ENCODE peak calls at places on chromosomes 3 and 15, in six cellular contexts. A is GM12878, Z is neuronal stem cell, M is GM23338, L is neural progenitor cell, I is sigmoid colon. S is an unnamed sample. For H3K36me3, the result is how much of the 10 kb centered on the place peaks cover.

GRCh38 chr3:58355174-58355573 is 22.5 kb downstream of the PXK start:
- DNase-seq in A (no peak), Z (no peak), M (no peak), L (no peak), I (no peak), S (no peak)

GRCh38 chr3:901953-902778 is 190.7 kb upstream of the CNTN6 start:
- DNase-seq in A (no peak), Z (no peak), M (peak), L (no peak), I (no peak), S (no peak)

GRCh38 chr3:46943237-46944187 is 33.0 kb downstream of the CCDC12 start:
- DNase-seq in A (no peak), Z (no peak), M (no peak), L (no peak), I (no peak), S (peak)

GRCh38 chr15:69664572-69665326 is 212.1 kb downstream of the RPLP1 start:
- DNase-seq in A (no peak), Z (no peak), M (no peak), L (no peak), I (no peak), S (no peak)

GRCh38 chr15:99423186-99424130 is 142.3 kb upstream of the MEF2A start:
- DNase-seq in A (no peak), Z (no peak), M (no peak), L (no peak), I (peak), S (no peak)

GRCh38 chr3:133464573-133464972 is 64.7 kb downstream of the BFSP2 start:
- DNase-seq in A (no peak), Z (no peak), M (no peak), L (peak), I (no peak), S (no peak)

GRCh38 chr3:17491601-17492000 is 250.8 kb downstream of the TBC1D5 start:
- DNase-seq in A (no peak), Z (no peak), M (no peak), L (no peak), I (no peak), S (no peak)

GRCh38 chr15:26260517-26261133 is 397.5 kb upstream of the ATP10A start:
- DNase-seq in A (no peak), Z (peak), M (peak), L (peak), I (no peak), S (no peak)

GRCh38 chr15:74983725-74984231 is 11.6 kb upstream of the SCAMP5 start:
- DNase-seq in A (peak), Z (no peak), M (no peak), L (no peak), I (no peak), S (no peak)

GRCh38 chr3:68919000-68919399 is 13.3 kb downstream of the TAFA4 start:
- DNase-seq in A (no peak), Z (no peak), M (peak), L (peak), I (no peak), S (no peak)

GRCh38 chr15:66849393-66849745 is 147.3 kb downstream of the SMAD6 start:
- DNase-seq in A (no peak), Z (no peak), M (no peak), L (no peak), I (no peak), S (no peak)

GRCh38 chr3:17935217-17935616 is 192.8 kb upstream of the TBC1D5 start:
- DNase-seq in A (no peak), Z (no peak), M (no peak), L (no peak), I (no peak), S (no peak)

GRCh38 chr3:139301183-139301582 is 42.6 kb upstream of the MRPS22 start:
- DNase-seq in A (no peak), Z (no peak), M (no peak), L (no peak), I (no peak), S (no peak)

GRCh38 chr15:62928996-62929350 is 113.6 kb upstream of the TPM1 start:
- DNase-seq in A (no peak), Z (no peak), M (no peak), L (no peak), I (no peak), S (no peak)

GRCh38 chr15:33722005-33722672 is 246.2 kb upstream of the CHRM5 start:
- DNase-seq in A (peak), Z (no peak), M (no peak), L (no peak), I (no peak), S (no peak)

GRCh38 chr3:23815879-23816278 is 10.1 kb downstream of the UBE2E1 start:
- DNase-seq in A (no peak), Z (no peak), M (no peak), L (no peak), I (no peak), S (no peak)

GRCh38 chr3:79729096-79729495 is 38.7 kb downstream of the ROBO1 start:
- DNase-seq in A (no peak), Z (no peak), M (no peak), L (no peak), I (no peak), S (no peak)

GRCh38 chr3:31364711-31365110 is 168.0 kb upstream of the STT3B start:
- DNase-seq in A (no peak), Z (no peak), M (no peak), L (no peak), I (no peak), S (no peak)

GRCh38 chr3:171028025-171028778 is 1.7 kb upstream of the SLC2A2 start:
- DNase-seq in A (no peak), Z (peak), M (peak), L (peak), I (peak), S (peak)

GRCh38 chr3:167733961-167734497 is 663 bp downstream of the PDCD10 start:
- DNase-seq in A (no peak), Z (no peak), M (no peak), L (peak), I (no peak), S (no peak)

GRCh38 chr3:127678315-127678599 is 5.5 kb downstream of the ABTB1 start:
- DNase-seq in A (no peak), Z (no peak), M (no peak), L (no peak), I (no peak), S (no peak)

GRCh38 chr3:154885016-154885415 is 195.1 kb upstream of the MME start:
- DNase-seq in A (no peak), Z (no peak), M (no peak), L (no peak), I (no peak), S (no peak)

GRCh38 chr15:92625297-92625980 is 30.1 kb downstream of the FAM174B start:
- DNase-seq in A (peak), Z (no peak), M (no peak), L (no peak), I (no peak), S (no peak)

GRCh38 chr15:72353266-72353665 is 22.5 kb downstream of the HEXA start:
- DNase-seq in A (no peak), Z (no peak), M (no peak), L (no peak), I (no peak), S (no peak)
- H3K36me3 ChIP-seq in A (under half), Z (half or more), M (under half), L (under half), I (under half), S (under half)

DNA sequence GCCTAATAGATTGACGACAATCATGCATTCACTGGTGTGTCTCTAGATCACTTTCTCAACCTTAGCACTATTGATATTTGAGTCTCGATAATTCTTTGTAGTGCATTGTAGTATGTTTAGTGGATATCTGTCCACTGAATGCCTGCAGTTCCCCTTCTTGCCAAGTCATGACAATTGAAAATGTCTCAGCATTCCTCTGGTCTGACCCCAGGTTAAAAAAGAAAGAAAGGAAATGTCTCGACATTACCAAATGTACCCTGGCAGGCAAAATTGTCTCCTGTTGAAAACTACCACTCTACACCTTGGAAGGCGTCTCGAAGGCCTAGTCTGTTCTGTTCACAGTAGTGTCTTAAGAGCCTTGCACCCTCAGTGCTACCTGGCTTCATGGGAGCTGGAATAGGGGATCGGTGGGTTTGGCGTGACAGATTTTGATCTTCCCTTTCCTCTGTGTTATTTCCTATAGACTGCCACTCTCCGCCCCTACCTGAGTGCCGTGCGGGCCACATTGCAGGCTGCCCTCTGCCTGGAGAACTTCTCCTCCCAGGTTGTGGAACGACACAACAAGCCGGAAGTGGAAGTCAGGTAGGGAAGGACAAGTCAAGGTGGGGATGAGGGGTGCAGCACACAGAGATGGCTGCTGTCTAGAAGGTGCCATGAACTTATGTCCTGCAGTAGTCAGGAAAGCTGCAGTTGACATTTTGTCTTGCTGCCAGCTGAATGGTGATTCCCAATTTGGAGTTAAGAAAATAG is 4.5 kb downstream of the ARPC4 start:
- DNase-seq in A (no peak), Z (no peak), M (no peak), L (no peak), I (no peak), S (no peak)
- H3K36me3 ChIP-seq in A (under half), Z (half or more), M (under half), L (under half), I (under half), S (under half)

GRCh38 chr15:88906551-88906950 is 6.6 kb downstream of the MFGE8 start:
- DNase-seq in A (no peak), Z (no peak), M (no peak), L (no peak), I (peak), S (no peak)
- H3K36me3 ChIP-seq in A (under half), Z (half or more), M (half or more), L (under half), I (under half), S (under half)

GRCh38 chr15:40389824-40390595 is 7.5 kb downstream of the KNSTRN start:
- DNase-seq in A (no peak), Z (no peak), M (no peak), L (no peak), I (no peak), S (no peak)
- H3K36me3 ChIP-seq in A (under half), Z (half or more), M (half or more), L (half or more), I (under half), S (under half)

GRCh38 chr3:194305356-194306108 is 45.6 kb downstream of the CPN2 start:
- DNase-seq in A (no peak), Z (no peak), M (peak), L (no peak), I (peak), S (no peak)
- H3K36me3 ChIP-seq in A (under half), Z (under half), M (under half), L (under half), I (under half), S (under half)

GRCh38 chr15:100703671-100704070 is 101.3 kb downstream of the ASB7 start:
- DNase-seq in A (peak), Z (no peak), M (no peak), L (no peak), I (no peak), S (no peak)
- H3K36me3 ChIP-seq in A (under half), Z (under half), M (under half), L (under half), I (under half), S (under half)

GRCh38 chr3:10386121-10386520 is 65.2 kb upstream of the SEC13 start:
- DNase-seq in A (no peak), Z (no peak), M (no peak), L (no peak), I (no peak), S (no peak)

GRCh38 chr3:10383850-10384248 is 62.9 kb upstream of the SEC13 start:
- DNase-seq in A (no peak), Z (no peak), M (no peak), L (no peak), I (no peak), S (no peak)

GRCh38 chr3:10387881-10388621 is 67.1 kb upstream of the SEC13 start:
- DNase-seq in A (no peak), Z (peak), M (peak), L (no peak), I (no peak), S (no peak)

GRCh38 chr3:10382892-10383849 is 62.3 kb upstream of the SEC13 start:
- DNase-seq in A (no peak), Z (no peak), M (no peak), L (no peak), I (no peak), S (no peak)

DNA sequence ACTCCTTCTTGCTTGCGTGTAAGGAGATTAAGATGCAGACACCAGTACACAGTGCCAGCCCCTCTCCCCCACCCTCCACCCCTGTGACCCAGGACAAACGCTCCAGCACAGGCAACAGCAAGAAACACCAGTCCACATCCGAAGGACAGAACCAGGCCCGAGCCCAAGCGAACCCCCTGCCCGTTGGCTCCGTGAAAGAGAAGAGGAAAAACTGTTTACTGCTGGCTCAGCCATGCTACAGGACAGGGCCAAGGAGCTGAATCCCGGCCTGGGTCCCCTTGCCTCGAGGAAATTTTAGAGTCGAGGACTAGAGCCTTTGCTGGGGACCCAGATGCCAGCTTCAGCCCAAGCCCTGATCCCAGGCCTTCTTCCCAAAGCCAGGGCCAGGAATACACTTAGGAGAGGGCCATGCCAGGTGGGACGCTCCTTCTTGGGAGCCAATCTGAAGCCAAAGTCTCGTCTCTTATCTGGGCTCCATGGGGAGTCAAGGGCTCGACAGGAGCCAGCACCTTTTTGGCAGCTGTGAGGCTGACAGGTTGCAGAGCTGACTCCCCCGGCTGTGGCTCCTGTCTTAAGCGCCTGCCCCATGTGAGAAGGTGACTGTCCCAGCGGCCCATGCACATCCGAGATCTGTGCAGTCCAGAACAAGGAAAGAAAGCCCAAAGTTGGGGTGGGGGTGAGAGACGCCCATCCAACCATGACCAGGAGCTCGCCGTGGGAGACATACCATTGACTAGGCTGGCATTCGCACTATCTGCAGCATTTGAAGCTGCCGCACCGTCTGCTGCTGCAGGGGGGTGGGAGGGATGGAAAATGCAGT is 63.8 kb upstream of the SEC13 start:
- DNase-seq in A (no peak), Z (no peak), M (no peak), L (no peak), I (no peak), S (no peak)
- H3K36me3 ChIP-seq in A (under half), Z (under half), M (under half), L (under half), I (under half), S (under half)

DNA sequence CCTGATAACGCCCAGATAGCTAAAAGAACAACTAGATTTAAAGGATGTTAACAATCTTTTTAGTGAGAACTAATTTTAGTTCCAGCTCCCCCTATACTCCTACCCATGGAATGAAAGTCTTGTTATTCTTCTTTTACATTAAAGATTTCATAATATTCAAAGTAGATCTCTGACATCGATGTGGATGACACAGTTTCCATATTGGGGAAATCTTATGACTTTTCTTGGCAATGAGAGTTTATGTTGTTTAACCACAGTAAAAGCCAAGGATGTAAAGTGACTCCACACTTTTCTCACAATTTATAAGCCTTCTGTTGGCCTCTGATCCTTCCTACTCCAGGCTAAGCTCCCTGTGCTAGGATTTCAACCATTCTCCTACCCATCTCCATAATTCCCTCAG is 332.6 kb upstream of the KCNMB2 start:
- DNase-seq in A (no peak), Z (no peak), M (no peak), L (no peak), I (no peak), S (no peak)
- H3K36me3 ChIP-seq in A (under half), Z (under half), M (under half), L (under half), I (under half), S (under half)